ENCODE peak calls at places on chromosomes 16 and 17, in six cellular contexts. S is fibroblast of gingiva, Z is GM18507, N is kidney glomerular epithelial cell, L is adipocyte, Q is AML-193. C is an unnamed sample.

GRCh38 chr17:4958102-4958501 is 7.2 kb downstream of the ENO3 start:
- DNase-seq in S (no peak), Z (no peak), N (no peak), L (no peak), Q (no peak), C (no peak)

GRCh38 chr17:64063766-64064224 is 43.4 kb upstream of the ICAM2 start:
- DNase-seq in S (no peak), Z (no peak), N (no peak), L (peak; percentile 4), Q (peak; percentile 45), C (no peak)

GRCh38 chr17:61205931-61206330 is 193.7 kb upstream of the TBX2 start:
- DNase-seq in S (no peak), Z (no peak), N (no peak), L (no peak), Q (no peak), C (no peak)

GRCh38 chr17:63431618-63431938 is 14.5 kb downstream of the CYB561 start:
- DNase-seq in S (no peak), Z (no peak), N (no peak), L (no peak), Q (no peak), C (no peak)

GRCh38 chr17:35972066-35972465 is 9.2 kb downstream of the CCL16 start:
- DNase-seq in S (no peak), Z (no peak), N (no peak), L (no peak), Q (no peak), C (no peak)

GRCh38 chr16:85582177-85582888 is 30.8 kb upstream of the GSE1 start:
- DNase-seq in S (peak; percentile 75), Z (no peak), N (peak; percentile 7), L (no peak), Q (no peak), C (no peak)

GRCh38 chr16:20946015-20946629 is 45.6 kb downstream of the LYRM1 start:
- DNase-seq in S (no peak), Z (no peak), N (no peak), L (no peak), Q (no peak), C (no peak)

GRCh38 chr16:89369266-89369895 is 121.0 kb downstream of the ANKRD11 start:
- DNase-seq in S (peak; percentile 46), Z (no peak), N (no peak), L (no peak), Q (no peak), C (no peak)

GRCh38 chr16:57029161-57030160 is 40.1 kb downstream of the NLRC5 start:
- DNase-seq in S (no peak), Z (no peak), N (no peak), L (no peak), Q (no peak), C (no peak)

GRCh38 chr16:66030036-66030435 is 336.5 kb upstream of the CDH5 start:
- DNase-seq in S (no peak), Z (no peak), N (no peak), L (peak; percentile 30), Q (no peak), C (no peak)

GRCh38 chr16:11131706-11132105 is 124.3 kb downstream of the SOCS1 start:
- DNase-seq in S (no peak), Z (no peak), N (no peak), L (no peak), Q (no peak), C (peak; percentile 26)

GRCh38 chr17:67279115-67279514 is 34.1 kb upstream of the HELZ start:
- DNase-seq in S (no peak), Z (no peak), N (no peak), L (no peak), Q (no peak), C (no peak)

GRCh38 chr17:77610980-77611641 is 347.4 kb upstream of the TNRC6C start:
- DNase-seq in S (peak; percentile 84), Z (no peak), N (no peak), L (peak; percentile 84), Q (no peak), C (peak; percentile 6)

GRCh38 chr17:46766493-46767491 is 51.7 kb downstream of the WNT3 start:
- DNase-seq in S (no peak), Z (no peak), N (no peak), L (no peak), Q (no peak), C (no peak)

GRCh38 chr17:38578641-38579480 is 26.9 kb downstream of the SRCIN1 start:
- DNase-seq in S (no peak), Z (no peak), N (no peak), L (no peak), Q (no peak), C (no peak)

GRCh38 chr17:67377727-67378443 is 804 bp downstream of the PITPNC1 start:
- DNase-seq in S (peak; percentile 47), Z (no peak), N (no peak), L (peak; percentile 78), Q (no peak), C (peak; percentile 24)